ENCODE peak calls at places on chromosomes 4 and X, in four cellular contexts. One of them, this sample, is unnamed.

GRCh38 chr4:86924805-86925204 is 10.0 kb upstream of the AFF1 start:
- DNase-seq in activated naive CD4-positive, alpha-beta T cell treated with Interleukin-2 at 50 U/mL for 16 hours: no peak
- DNase-seq in NCI-H1930: no peak
- DNase-seq in transverse colon: no peak
- DNase-seq in this sample: no peak

GRCh38 chrX:140050906-140051305 is 85.6 kb upstream of the CXorf66 start:
- DNase-seq in NCI-H1930: no peak
- DNase-seq in activated naive CD4-positive, alpha-beta T cell treated with Interleukin-2 at 50 U/mL for 16 hours: no peak
- DNase-seq in transverse colon: no peak
- DNase-seq in this sample: no peak

GRCh38 chrX:44183329-44183728 is 160.1 kb downstream of the EFHC2 start:
- DNase-seq in transverse colon: no peak
- DNase-seq in activated naive CD4-positive, alpha-beta T cell treated with Interleukin-2 at 50 U/mL for 16 hours: no peak
- DNase-seq in NCI-H1930: no peak
- DNase-seq in this sample: no peak

GRCh38 chr4:119604266-119604665 is 24.3 kb downstream of the PDE5A start:
- DNase-seq in NCI-H1930: no peak
- DNase-seq in activated naive CD4-positive, alpha-beta T cell treated with Interleukin-2 at 50 U/mL for 16 hours: no peak
- DNase-seq in transverse colon: no peak
- DNase-seq in this sample: no peak

GRCh38 chr4:98568896-98569663 is 89.3 kb downstream of the TSPAN5 start:
- DNase-seq in transverse colon: no peak
- DNase-seq in NCI-H1930: no peak
- DNase-seq in activated naive CD4-positive, alpha-beta T cell treated with Interleukin-2 at 50 U/mL for 16 hours: no peak
- DNase-seq in this sample: no peak

GRCh38 chrX:41881166-41881565 is 42.2 kb downstream of the CASK start:
- DNase-seq in activated naive CD4-positive, alpha-beta T cell treated with Interleukin-2 at 50 U/mL for 16 hours: no peak
- DNase-seq in transverse colon: no peak
- DNase-seq in NCI-H1930: no peak
- DNase-seq in this sample: no peak

GRCh38 chrX:48540015-48540350 is 469 bp downstream of the TBC1D25 start:
- DNase-seq in activated naive CD4-positive, alpha-beta T cell treated with Interleukin-2 at 50 U/mL for 16 hours: peak; percentile 62
- DNase-seq in NCI-H1930: no peak
- DNase-seq in transverse colon: peak; percentile 61
- DNase-seq in this sample: no peak

GRCh38 chr4:146585761-146586333 is 52.8 kb upstream of the POU4F2 start:
- DNase-seq in NCI-H1930: no peak
- DNase-seq in activated naive CD4-positive, alpha-beta T cell treated with Interleukin-2 at 50 U/mL for 16 hours: no peak
- DNase-seq in transverse colon: no peak
- DNase-seq in this sample: no peak

GRCh38 chr4:183996868-183997267 is 91.8 kb downstream of the STOX2 start:
- DNase-seq in transverse colon: no peak
- DNase-seq in NCI-H1930: no peak
- DNase-seq in activated naive CD4-positive, alpha-beta T cell treated with Interleukin-2 at 50 U/mL for 16 hours: no peak
- DNase-seq in this sample: no peak

GRCh38 chr4:179536694-179537093 is 2094.5 kb upstream of the AGA start:
- DNase-seq in transverse colon: no peak
- DNase-seq in activated naive CD4-positive, alpha-beta T cell treated with Interleukin-2 at 50 U/mL for 16 hours: no peak
- DNase-seq in NCI-H1930: no peak
- DNase-seq in this sample: no peak

GRCh38 chrX:113594504-113594903 is 753.9 kb upstream of the AMOT start:
- DNase-seq in NCI-H1930: no peak
- DNase-seq in transverse colon: no peak
- DNase-seq in activated naive CD4-positive, alpha-beta T cell treated with Interleukin-2 at 50 U/mL for 16 hours: no peak
- DNase-seq in this sample: no peak

GRCh38 chr4:59094505-59094904 is 1984.3 kb upstream of the IGFBP7 start:
- DNase-seq in transverse colon: no peak
- DNase-seq in activated naive CD4-positive, alpha-beta T cell treated with Interleukin-2 at 50 U/mL for 16 hours: no peak
- DNase-seq in NCI-H1930: no peak
- DNase-seq in this sample: no peak

GRCh38 chr4:62457356-62457755 is 1257.2 kb downstream of the ADGRL3 start:
- DNase-seq in activated naive CD4-positive, alpha-beta T cell treated with Interleukin-2 at 50 U/mL for 16 hours: no peak
- DNase-seq in NCI-H1930: no peak
- DNase-seq in transverse colon: no peak
- DNase-seq in this sample: no peak

GRCh38 chr4:30536231-30536630 is 183.9 kb upstream of the PCDH7 start:
- DNase-seq in NCI-H1930: no peak
- DNase-seq in transverse colon: no peak
- DNase-seq in activated naive CD4-positive, alpha-beta T cell treated with Interleukin-2 at 50 U/mL for 16 hours: no peak
- DNase-seq in this sample: no peak

GRCh38 chr4:121156822-121157769 is 7.0 kb downstream of the TNIP3 start:
- DNase-seq in activated naive CD4-positive, alpha-beta T cell treated with Interleukin-2 at 50 U/mL for 16 hours: peak; percentile 12
- DNase-seq in NCI-H1930: no peak
- DNase-seq in transverse colon: peak; percentile 39
- DNase-seq in this sample: peak; percentile 15

GRCh38 chrX:46354481-46354880 is 190.7 kb downstream of the ZNF674 start:
- DNase-seq in transverse colon: no peak
- DNase-seq in activated naive CD4-positive, alpha-beta T cell treated with Interleukin-2 at 50 U/mL for 16 hours: no peak
- DNase-seq in NCI-H1930: no peak
- DNase-seq in this sample: no peak

GRCh38 chr4:169621754-169622481 is 1.5 kb downstream of the CLCN3 start:
- DNase-seq in NCI-H1930: no peak
- DNase-seq in activated naive CD4-positive, alpha-beta T cell treated with Interleukin-2 at 50 U/mL for 16 hours: peak; percentile 27
- DNase-seq in transverse colon: no peak
- DNase-seq in this sample: no peak

GRCh38 chr4:170388255-170388654 is 298.5 kb upstream of the AADAT start:
- DNase-seq in transverse colon: no peak
- DNase-seq in NCI-H1930: no peak
- DNase-seq in activated naive CD4-positive, alpha-beta T cell treated with Interleukin-2 at 50 U/mL for 16 hours: no peak
- DNase-seq in this sample: no peak

GRCh38 chrX:105323951-105324350 is 103.5 kb upstream of the TEX13A start:
- DNase-seq in transverse colon: no peak
- DNase-seq in activated naive CD4-positive, alpha-beta T cell treated with Interleukin-2 at 50 U/mL for 16 hours: no peak
- DNase-seq in NCI-H1930: no peak
- DNase-seq in this sample: no peak

GRCh38 chrX:72001906-72002305 is 91.3 kb downstream of the NHSL2 start:
- DNase-seq in transverse colon: no peak
- DNase-seq in NCI-H1930: no peak
- DNase-seq in activated naive CD4-positive, alpha-beta T cell treated with Interleukin-2 at 50 U/mL for 16 hours: no peak
- DNase-seq in this sample: no peak

This sample was measured in psoas muscle.